ENCODE peak calls at places on chromosomes 4 and X, in five cellular contexts. B, N, J, T and L are unnamed samples.

GRCh38 chr4:24794916-24795665 is at the start of gene SOD3:
- DNase-seq in B (no peak), N (peak; percentile 18), J (peak; percentile 37), T (no peak), L (no peak)

GRCh38 chr4:19675172-19675811 is 576.4 kb upstream of the SLIT2 start:
- DNase-seq in B (no peak), N (no peak), J (no peak), T (no peak), L (no peak)

GRCh38 chr4:61406677-61407076 is 206.6 kb downstream of the ADGRL3 start:
- DNase-seq in B (no peak), N (no peak), J (no peak), T (no peak), L (no peak)

GRCh38 chr4:3042226-3042625 is 32.1 kb downstream of the HTT-AS start:
- DNase-seq in B (no peak), N (no peak), J (no peak), T (no peak), L (no peak)

GRCh38 chrX:74248889-74249288 is 55.1 kb upstream of the ZCCHC13 start:
- DNase-seq in B (no peak), N (no peak), J (peak; percentile 5), T (no peak), L (no peak)

GRCh38 chr4:152221816-152222516 is 313.9 kb downstream of the FBXW7 start:
- DNase-seq in B (no peak), N (no peak), J (no peak), T (no peak), L (no peak)

GRCh38 chr4:124632439-124632838 is 80.1 kb downstream of the ANKRD50 start:
- DNase-seq in B (no peak), N (no peak), J (no peak), T (no peak), L (no peak)

GRCh38 chrX:106263817-106264216 is 95.7 kb downstream of the PWWP3B start:
- DNase-seq in B (no peak), N (no peak), J (no peak), T (no peak), L (no peak)

GRCh38 chr4:54073481-54073880 is 9.1 kb upstream of the CHIC2 start:
- DNase-seq in B (no peak), N (no peak), J (no peak), T (no peak), L (no peak)

GRCh38 chr4:163911891-163912290 is 417.4 kb downstream of the TMA16 start:
- DNase-seq in B (no peak), N (no peak), J (no peak), T (no peak), L (no peak)

GRCh38 chrX:1481636-1482529 is 29.2 kb upstream of the ASMTL start:
- DNase-seq in B (no peak), N (peak; percentile 95), J (peak; percentile 74), T (peak; percentile 73), L (peak; percentile 90)

GRCh38 chr4:151486166-151486565 is 77.2 kb downstream of the FHIP1A start:
- DNase-seq in B (no peak), N (no peak), J (no peak), T (no peak), L (no peak)

GRCh38 chr4:72564184-72564583 is 4.8 kb downstream of the ADAMTS3 start:
- DNase-seq in B (no peak), N (no peak), J (no peak), T (no peak), L (no peak)

GRCh38 chr4:71136071-71136470 is 142.6 kb downstream of the DCK start:
- DNase-seq in B (no peak), N (no peak), J (no peak), T (no peak), L (no peak)

GRCh38 chr4:16114546-16114945 is 30.7 kb upstream of the PROM1 start:
- DNase-seq in B (no peak), N (no peak), J (no peak), T (no peak), L (no peak)

GRCh38 chrX:69493193-69493592 is 10.9 kb upstream of the NALF2 start:
- DNase-seq in B (peak; percentile 45), N (peak; percentile 44), J (peak; percentile 44), T (peak; percentile 33), L (no peak)

GRCh38 chr4:87947381-87948160 is 27.9 kb upstream of the SPP1 start:
- DNase-seq in B (no peak), N (no peak), J (no peak), T (no peak), L (no peak)

GRCh38 chr4:31383767-31384166 is 663.6 kb downstream of the PCDH7 start:
- DNase-seq in B (no peak), N (no peak), J (no peak), T (no peak), L (no peak)

GRCh38 chr4:7397206-7398103 is 37.3 kb downstream of the PSAPL1 start:
- DNase-seq in B (peak; percentile 4), N (no peak), J (no peak), T (no peak), L (no peak)

GRCh38 chr4:45453258-45453841 is 670.5 kb downstream of the GABRG1 start:
- DNase-seq in B (peak; percentile 46), N (peak; percentile 18), J (no peak), T (no peak), L (no peak)

GRCh38 chr4:140427104-140427918 is at the start of gene CLGN:
- DNase-seq in B (peak; percentile 95), N (peak; percentile 77), J (peak; percentile 85), T (peak; percentile 45), L (peak; percentile 2)

GRCh38 chrX:21295246-21295820 is 78.9 kb upstream of the CNKSR2 start:
- DNase-seq in B (no peak), N (no peak), J (no peak), T (no peak), L (no peak)

GRCh38 chr4:147723316-147723715 is 8.6 kb upstream of the ARHGAP10 start:
- DNase-seq in B (no peak), N (peak; percentile 21), J (no peak), T (no peak), L (no peak)

GRCh38 chr4:56666279-56666678 is 14.8 kb downstream of the HOPX start:
- DNase-seq in B (no peak), N (no peak), J (no peak), T (no peak), L (no peak)

GRCh38 chr4:147853706-147854105 is 121.8 kb downstream of the ARHGAP10 start:
- DNase-seq in B (peak; percentile 34), N (no peak), J (no peak), T (no peak), L (no peak)

GRCh38 chrX:69029696-69030245 is 135.5 kb downstream of the PJA1 start:
- DNase-seq in B (no peak), N (no peak), J (no peak), T (no peak), L (no peak)

GRCh38 chr4:56976878-56977320 is 507 bp downstream of the NOA1 start:
- DNase-seq in B (peak; percentile 74), N (peak; percentile 26), J (peak; percentile 46), T (peak; percentile 19), L (no peak)

GRCh38 chr4:182906786-182907185 is 10.4 kb downstream of the DCTD start:
- DNase-seq in B (no peak), N (no peak), J (no peak), T (no peak), L (no peak)
- TF ChIP-seq ZBTB33 in B (no peak), N (no peak), J (no peak), T (no peak), L (no peak)

DNA sequence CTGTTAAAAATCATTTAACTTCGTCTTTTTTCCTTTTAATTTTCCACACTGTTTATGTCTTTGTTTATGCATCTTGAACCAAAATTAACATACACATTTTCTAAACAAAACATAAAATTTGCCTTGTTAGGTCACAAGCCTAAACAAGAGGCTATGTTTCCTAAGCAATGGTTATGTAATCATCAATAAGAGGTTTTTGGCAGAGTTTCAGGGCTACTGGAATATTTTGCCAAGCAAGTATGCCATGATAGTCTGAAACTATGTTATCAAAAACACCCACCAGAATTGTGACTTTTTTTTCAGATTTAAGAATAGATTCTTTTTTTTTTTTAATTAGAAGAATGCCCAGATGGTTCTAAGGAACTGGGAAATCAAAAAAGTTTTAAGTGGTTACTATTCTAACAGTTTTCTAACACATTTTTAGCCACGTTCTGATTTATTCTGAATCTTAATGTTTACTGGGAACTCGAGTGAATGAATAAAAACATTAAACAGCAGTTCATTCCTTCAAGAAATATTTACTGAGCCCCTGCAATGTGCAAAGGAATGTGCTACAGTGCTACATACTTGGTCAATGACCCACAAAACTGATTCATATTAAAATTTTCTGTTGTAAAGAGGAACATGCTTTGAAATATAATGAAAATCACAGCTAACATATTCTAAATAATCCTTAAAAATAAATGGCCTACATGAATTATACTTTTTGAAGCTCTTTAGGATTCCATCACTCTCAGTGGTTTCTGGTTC is 78.9 kb downstream of the ARAP2 start:
- DNase-seq in B (no peak), N (no peak), J (no peak), T (no peak), L (no peak)
- TF ChIP-seq ZBTB33 in B (no peak), N (no peak), J (no peak), T (no peak), L (no peak)

DNA sequence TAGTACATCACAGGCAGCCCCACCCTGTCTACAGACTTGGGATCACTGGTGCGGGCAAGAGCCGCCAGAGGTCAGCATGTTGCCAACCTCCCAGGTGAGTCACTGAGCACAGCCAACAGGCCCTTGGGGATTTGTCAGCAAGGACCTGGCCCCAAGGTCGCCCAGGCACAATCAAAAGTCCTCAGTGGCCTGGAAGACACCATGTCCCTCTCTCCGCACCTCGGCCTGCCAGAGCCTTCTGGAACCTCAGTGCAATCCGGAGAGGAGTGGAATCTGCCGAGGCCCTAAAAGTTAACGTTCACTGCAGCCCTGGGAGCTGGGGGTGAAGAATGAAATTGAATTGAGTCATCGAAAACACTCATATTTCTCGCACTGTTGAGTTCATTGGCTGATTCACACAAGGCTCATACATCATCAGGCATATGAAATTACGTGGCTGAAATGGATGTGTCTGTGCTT is 74.3 kb downstream of the WFS1 start:
- DNase-seq in B (no peak), N (peak; percentile 54), J (peak; percentile 34), T (peak; percentile 79), L (no peak)
- TF ChIP-seq ZBTB33 in B (no peak), N (no peak), J (no peak), T (no peak), L (no peak)

GRCh38 chr4:180913750-180914149 is 1329.5 kb upstream of the TENM3 start:
- DNase-seq in B (no peak), N (no peak), J (no peak), T (peak; percentile 12), L (no peak)

DNA sequence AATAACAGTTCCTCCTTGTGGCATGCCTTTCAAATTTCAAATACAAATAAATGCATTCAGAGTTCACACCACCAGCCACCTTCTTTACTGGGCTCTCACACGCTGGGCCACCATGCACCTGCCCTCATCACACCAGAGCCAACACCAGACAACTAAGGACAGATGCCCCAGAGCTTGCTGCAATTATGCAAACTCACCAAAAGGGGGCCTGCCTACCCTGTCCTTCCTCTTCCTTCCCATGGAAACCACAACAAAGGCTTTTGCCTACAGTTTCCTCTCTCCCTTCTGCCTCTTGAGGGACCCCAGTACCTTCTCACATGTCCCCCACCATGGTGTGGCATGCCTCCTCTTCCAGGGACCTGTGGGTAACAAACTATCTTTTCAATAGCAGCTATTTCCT is 1333.9 kb upstream of the TENM3 start:
- DNase-seq in B (no peak), N (no peak), J (no peak), T (peak; percentile 34), L (no peak)
- TF ChIP-seq ZBTB33 in B (no peak), N (no peak), J (no peak), T (no peak), L (no peak)

GRCh38 chrX:18410038-18410437 is 15.4 kb upstream of the CDKL5 start:
- DNase-seq in B (peak; percentile 48), N (no peak), J (no peak), T (peak; percentile 21), L (no peak)
- TF ChIP-seq ZBTB33 in B (no peak), N (no peak), J (no peak), T (no peak), L (no peak)

GRCh38 chrX:15343075-15343476 is 7.8 kb upstream of the PIGA start:
- DNase-seq in B (no peak), N (no peak), J (no peak), T (no peak), L (no peak)
- TF ChIP-seq ZBTB33 in B (no peak), N (no peak), J (no peak), T (no peak), L (no peak)